ENCODE peak calls at places on chromosomes 13 and 19, in five cellular contexts. V is HEK293T, S is H1, N is GM12878, H is HepG2. M is an unnamed sample.

GRCh38 chr19:35459414-35460082 is 11.5 kb downstream of the FFAR2 start:
- DNase-seq in V (no peak), S (no peak), N (no peak), H (peak), M (no peak)

GRCh38 chr13:63190219-63190618 is 1774.6 kb upstream of the PCDH20 start:
- DNase-seq in V (no peak), S (no peak), N (no peak), H (no peak), M (no peak)

GRCh38 chr19:41616785-41617621 is 9.9 kb downstream of the CEACAM4 start:
- DNase-seq in V (peak), S (no peak), N (no peak), H (peak), M (peak)

GRCh38 chr19:39587496-39587895 is 14.8 kb upstream of the LGALS13 start:
- DNase-seq in V (no peak), S (no peak), N (no peak), H (no peak), M (no peak)

GRCh38 chr19:53538378-53539109 is 599 bp downstream of the ZNF331 start:
- DNase-seq in V (no peak), S (no peak), N (no peak), H (no peak), M (no peak)

GRCh38 chr13:99916366-99917103 is 55.0 kb downstream of the ZIC5 start:
- DNase-seq in V (peak), S (no peak), N (peak), H (peak), M (peak)

GRCh38 chr19:18322318-18322758 is 538 bp downstream of the LSM4 start:
- DNase-seq in V (no peak), S (no peak), N (no peak), H (peak), M (no peak)

GRCh38 chr13:114099918-114100445 is 32.4 kb downstream of the RASA3 start:
- DNase-seq in V (no peak), S (no peak), N (no peak), H (peak), M (no peak)

GRCh38 chr13:94713556-94714182 is 1.3 kb upstream of the SOX21 start:
- DNase-seq in V (no peak), S (no peak), N (no peak), H (no peak), M (no peak)

GRCh38 chr13:100304241-100304640 is 215.3 kb downstream of the PCCA start:
- DNase-seq in V (no peak), S (no peak), N (no peak), H (no peak), M (no peak)

GRCh38 chr13:27489456-27489855 is 39.1 kb upstream of the MTIF3 start:
- DNase-seq in V (no peak), S (no peak), N (no peak), H (no peak), M (no peak)

GRCh38 chr19:46579286-46579944 is 21.7 kb upstream of the CALM3 start:
- DNase-seq in V (no peak), S (no peak), N (no peak), H (no peak), M (no peak)

GRCh38 chr13:91101436-91101835 is 246.1 kb upstream of the MIR17HG start:
- DNase-seq in V (no peak), S (no peak), N (no peak), H (no peak), M (no peak)

GRCh38 chr13:72151241-72151640 is 284.2 kb upstream of the DACH1 start:
- DNase-seq in V (no peak), S (no peak), N (no peak), H (no peak), M (no peak)

GRCh38 chr19:37931941-37932655 is 25.1 kb downstream of the SIPA1L3 start:
- DNase-seq in V (no peak), S (peak), N (no peak), H (peak), M (peak)

GRCh38 chr13:77492982-77493381 is 42.5 kb upstream of the SCEL start:
- DNase-seq in V (peak), S (no peak), N (no peak), H (peak), M (no peak)

GRCh38 chr19:15461694-15462093 is 2.6 kb downstream of the RASAL3 start:
- DNase-seq in V (no peak), S (no peak), N (no peak), H (no peak), M (no peak)

GRCh38 chr19:36688058-36688457 is 646 bp downstream of the ZNF567 start:
- DNase-seq in V (no peak), S (no peak), N (no peak), H (no peak), M (no peak)

GRCh38 chr19:40745402-40745780 is 4.9 kb downstream of the ACTMAP start:
- DNase-seq in V (no peak), S (no peak), N (no peak), H (peak), M (no peak)

GRCh38 chr19:2096543-2097329 is at the start of gene IZUMO4:
- DNase-seq in V (peak), S (peak), N (peak), H (peak), M (peak)

GRCh38 chr19:2099937-2100718 is 3.4 kb downstream of the IZUMO4 start:
- DNase-seq in V (no peak), S (no peak), N (no peak), H (no peak), M (no peak)

GRCh38 chr19:2097330-2098327 is 914 bp downstream of the IZUMO4 start:
- DNase-seq in V (no peak), S (no peak), N (no peak), H (no peak), M (no peak)

GRCh38 chr19:2099054-2099501 is 2.4 kb downstream of the IZUMO4 start:
- DNase-seq in V (no peak), S (no peak), N (no peak), H (no peak), M (no peak)

GRCh38 chr19:2095338-2095938 is 688 bp downstream of the MOB3A start:
- DNase-seq in V (no peak), S (no peak), N (no peak), H (no peak), M (no peak)
- TF ChIP-seq SUZ12 in V (no peak), S (no peak), N (no peak), H (no peak), M (no peak)

GRCh38 chr19:51959791-51960190 is 26.8 kb downstream of the ZNF350 start:
- DNase-seq in V (no peak), S (no peak), N (no peak), H (no peak), M (no peak)
- TF ChIP-seq SUZ12 in V (no peak), S (no peak), N (no peak), H (no peak), M (no peak)

DNA sequence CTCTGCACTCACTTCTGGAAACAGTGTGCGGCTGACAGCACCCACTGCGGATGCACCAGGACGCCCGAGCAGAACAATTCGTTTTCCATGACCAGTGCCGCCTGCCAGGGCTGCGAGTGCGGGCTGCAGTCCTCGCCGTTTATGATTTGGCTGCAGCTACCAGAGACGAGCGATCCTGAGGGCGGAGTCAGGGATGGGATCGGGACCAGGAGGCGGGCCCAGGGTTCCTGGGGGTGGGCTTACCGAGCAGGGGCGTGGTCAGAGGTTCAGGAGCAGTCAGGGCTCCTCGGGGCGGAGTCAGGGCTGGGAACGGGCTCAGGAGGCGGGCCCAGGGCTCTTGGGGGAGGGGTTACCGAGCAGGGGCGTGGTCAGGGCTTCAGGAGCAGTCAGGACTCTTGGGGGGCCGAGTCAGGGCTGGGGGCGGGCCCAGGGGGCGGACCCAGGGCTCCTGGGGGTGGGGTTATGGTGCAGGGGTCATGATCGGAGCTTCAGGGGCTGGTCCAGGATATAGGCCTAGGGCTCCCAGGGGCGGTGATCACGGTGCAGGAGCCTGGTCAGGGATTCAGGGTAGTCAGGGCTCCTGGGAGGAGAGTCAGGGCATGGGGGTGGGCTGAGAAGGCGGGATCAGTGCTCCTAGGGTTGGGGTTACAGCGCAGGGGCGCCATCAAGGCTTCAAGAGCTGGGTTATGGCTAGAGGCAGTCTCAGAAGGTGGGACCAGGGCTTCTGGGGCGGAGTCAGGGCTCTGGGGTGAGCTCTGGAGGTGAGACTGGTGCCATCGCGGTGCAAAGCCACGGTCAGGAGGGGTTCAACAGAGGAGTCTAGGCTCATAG is 1.7 kb downstream of the KLK4 start:
- DNase-seq in V (peak), S (peak), N (no peak), H (peak), M (peak)
- TF ChIP-seq SUZ12 in V (no peak), S (no peak), N (no peak), H (no peak), M (no peak)

GRCh38 chr13:111969551-111970135 is 97.3 kb upstream of the SOX1 start:
- DNase-seq in V (no peak), S (no peak), N (no peak), H (no peak), M (no peak)
- TF ChIP-seq SUZ12 in V (no peak), S (no peak), N (no peak), H (no peak), M (no peak)

GRCh38 chr13:80115616-80116015 is 225.3 kb downstream of the SPRY2 start:
- DNase-seq in V (no peak), S (no peak), N (no peak), H (no peak), M (no peak)

GRCh38 chr13:80118099-80118498 is 222.8 kb downstream of the SPRY2 start:
- DNase-seq in V (no peak), S (no peak), N (no peak), H (no peak), M (no peak)

GRCh38 chr13:80113714-80114454 is 227.0 kb downstream of the SPRY2 start:
- DNase-seq in V (no peak), S (no peak), N (no peak), H (no peak), M (no peak)

GRCh38 chr13:80117515-80117914 is 223.4 kb downstream of the SPRY2 start:
- DNase-seq in V (no peak), S (no peak), N (no peak), H (no peak), M (no peak)

GRCh38 chr13:80116107-80116506 is 224.8 kb downstream of the SPRY2 start:
- DNase-seq in V (no peak), S (no peak), N (no peak), H (no peak), M (no peak)
- TF ChIP-seq SUZ12 in V (no peak), S (no peak), N (no peak), H (no peak), M (no peak)

DNA sequence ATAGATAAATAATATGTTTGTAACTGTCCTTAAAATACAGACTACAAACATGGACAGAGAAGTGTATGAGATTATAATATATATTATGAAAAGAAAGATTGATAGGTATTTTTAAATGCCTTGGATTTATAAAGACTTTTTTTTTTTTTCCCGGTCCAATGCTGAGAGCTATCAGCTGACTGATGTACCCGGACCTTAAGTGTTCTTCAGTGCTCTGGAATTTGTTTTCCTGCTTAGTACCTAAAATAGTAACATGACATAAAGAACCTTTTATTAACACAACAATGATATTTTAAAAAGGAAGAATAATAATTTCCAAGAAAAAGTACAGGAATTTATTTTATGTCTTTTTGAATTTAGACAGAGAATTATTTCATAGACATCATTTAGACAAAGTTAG is 795.5 kb upstream of the PCDH9 start:
- DNase-seq in V (no peak), S (no peak), N (no peak), H (no peak), M (no peak)
- TF ChIP-seq SUZ12 in V (no peak), S (no peak), N (no peak), H (no peak), M (no peak)

GRCh38 chr13:44853641-44854040 is 135.6 kb downstream of the NUFIP1 start:
- DNase-seq in V (no peak), S (no peak), N (no peak), H (peak), M (no peak)
- TF ChIP-seq SUZ12 in V (no peak), S (no peak), N (no peak), H (no peak), M (no peak)

DNA sequence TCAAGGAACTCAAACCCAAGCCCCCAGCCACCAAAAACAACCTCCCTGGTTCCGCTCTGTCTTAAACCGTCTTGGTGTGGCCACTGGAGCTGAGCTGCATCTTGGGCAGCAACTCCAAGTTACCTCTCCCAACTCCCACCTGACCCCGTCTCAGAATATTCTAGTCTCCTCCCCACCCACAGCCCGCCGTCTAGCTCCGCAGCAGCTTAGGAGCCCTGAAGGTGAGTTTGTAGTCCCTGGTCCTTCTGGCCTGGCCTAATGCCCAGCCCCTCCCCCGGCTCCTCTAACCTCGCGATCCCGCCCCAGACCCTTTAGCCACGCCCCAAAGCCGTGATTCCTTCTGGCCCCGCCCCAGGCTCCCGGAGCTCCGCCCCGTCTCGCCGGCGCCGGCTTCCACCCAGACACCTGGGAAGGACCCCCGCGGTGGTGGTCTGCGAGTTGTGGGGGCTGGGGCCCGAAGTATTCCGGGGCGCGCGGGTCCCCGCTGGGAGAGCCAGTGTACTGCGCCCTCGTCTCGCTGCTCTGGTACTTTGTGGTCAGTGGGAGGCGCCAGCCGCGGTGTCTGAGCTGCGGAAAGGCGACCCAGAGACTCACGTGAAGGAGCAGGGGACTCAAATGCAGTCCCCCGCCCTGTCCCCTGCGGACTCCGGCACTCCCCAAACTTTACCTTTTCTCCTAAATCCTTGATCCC is 2.5 kb upstream of the LHB start:
- DNase-seq in V (peak), S (peak), N (no peak), H (peak), M (peak)
- TF ChIP-seq SUZ12 in V (no peak), S (no peak), N (no peak), H (no peak), M (no peak)

GRCh38 chr19:55024111-55024510 is 14.0 kb downstream of the GP6 start:
- DNase-seq in V (no peak), S (no peak), N (no peak), H (no peak), M (no peak)

GRCh38 chr19:55031178-55031577 is 6.9 kb downstream of the GP6 start:
- DNase-seq in V (no peak), S (no peak), N (no peak), H (no peak), M (no peak)

GRCh38 chr19:55032170-55032569 is 5.9 kb downstream of the GP6 start:
- DNase-seq in V (no peak), S (no peak), N (no peak), H (no peak), M (no peak)

GRCh38 chr19:55028757-55029156 is 9.3 kb downstream of the GP6 start:
- DNase-seq in V (no peak), S (no peak), N (no peak), H (no peak), M (no peak)

DNA sequence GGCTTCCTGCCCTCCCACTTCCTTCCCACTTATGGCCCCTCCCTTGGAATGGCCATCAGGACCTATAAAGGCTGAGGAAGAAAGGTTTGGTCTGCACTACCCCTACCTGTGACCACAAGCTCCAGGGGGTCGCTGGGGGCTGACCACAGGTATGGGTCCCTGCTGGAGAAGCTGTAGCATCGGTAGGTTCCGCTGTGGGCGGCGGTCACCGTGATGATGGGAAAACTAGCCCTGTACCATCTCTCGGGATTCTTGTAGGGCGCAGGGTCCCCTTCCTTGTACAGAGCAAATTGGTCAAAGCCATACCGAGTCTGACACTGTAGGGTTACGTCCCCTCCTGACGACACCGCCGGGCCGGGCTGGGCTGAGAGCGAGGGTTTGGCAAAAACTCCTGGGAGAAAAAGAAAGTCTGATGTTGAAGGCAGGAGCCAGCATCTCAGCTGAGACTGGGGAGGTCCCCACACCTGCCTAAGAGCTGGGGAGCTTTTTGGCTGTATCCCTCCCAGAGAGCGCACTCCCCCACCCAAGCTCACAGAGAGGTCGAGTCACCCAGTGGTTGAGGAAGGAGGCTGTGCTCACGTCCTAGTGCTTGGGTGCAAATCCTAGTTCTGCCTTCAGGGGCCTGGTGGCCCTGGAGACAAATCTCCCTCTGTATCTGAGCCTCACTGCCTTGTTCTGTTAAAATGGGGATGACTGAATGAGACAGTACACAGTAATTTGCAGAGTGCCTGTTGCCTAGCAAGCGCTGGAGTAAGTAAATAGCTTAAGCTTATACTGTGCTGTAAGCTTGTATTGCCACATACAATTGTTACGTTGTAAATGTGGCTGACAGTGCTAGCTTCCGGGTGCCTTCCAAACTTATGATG is 10.4 kb downstream of the GP6 start:
- DNase-seq in V (no peak), S (no peak), N (no peak), H (peak), M (no peak)
- TF ChIP-seq SUZ12 in V (no peak), S (no peak), N (no peak), H (no peak), M (no peak)

DNA sequence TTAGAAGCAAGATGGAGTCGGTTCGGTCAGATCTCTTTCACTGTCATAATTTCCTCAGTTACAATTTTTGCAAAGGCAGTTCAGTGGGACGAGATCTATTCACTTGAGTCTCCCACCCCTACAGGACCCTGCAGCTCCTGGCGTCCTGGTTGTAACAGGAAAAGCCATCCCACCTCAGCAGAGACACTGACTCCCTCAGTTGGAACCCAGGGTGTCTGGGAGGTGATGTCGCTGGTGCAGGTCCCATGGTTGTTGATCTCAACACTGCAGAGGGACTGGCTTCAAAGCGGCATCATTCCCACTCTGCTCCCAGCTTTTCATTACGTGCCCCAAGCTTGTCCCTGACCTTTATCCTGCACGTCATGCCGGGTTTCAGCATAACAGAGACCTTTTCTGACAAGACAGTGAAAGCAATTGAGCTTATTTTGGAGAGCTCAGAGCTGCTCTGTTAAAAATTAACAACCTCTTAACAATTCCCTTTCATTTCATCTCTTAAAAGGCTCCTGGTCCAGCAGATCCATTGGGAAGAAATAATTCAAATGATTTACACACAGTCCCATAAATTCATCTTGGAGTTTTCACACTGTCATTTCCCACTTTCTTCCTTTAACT is 17.6 kb upstream of the COG3 start:
- DNase-seq in V (no peak), S (no peak), N (no peak), H (peak), M (peak)
- TF ChIP-seq SUZ12 in V (no peak), S (no peak), N (no peak), H (no peak), M (no peak)

M was measured in NT2/D1.